ENCODE peak calls at places on chromosomes 3 and 15, in eight cellular contexts. R is testis, Z is IMR-90, I is heart left ventricle, T is stomach, H is lower leg skin, E is H1, F is HCT116. K is an unnamed sample.

GRCh38 chr15:70580958-70581357 is 182.4 kb downstream of the UACA start:
- DNase-seq in E (no peak), T (no peak), I (no peak), H (no peak), Z (no peak), F (no peak), R (no peak), K (no peak)

GRCh38 chr3:63387568-63387967 is 109.5 kb downstream of the SYNPR start:
- DNase-seq in R (no peak), H (no peak), I (no peak), Z (no peak), E (no peak), F (no peak), T (no peak), K (no peak)

GRCh38 chr15:39300451-39301153 is 280.3 kb upstream of the THBS1 start:
- DNase-seq in T (no peak), R (no peak), E (no peak), F (no peak), Z (peak; percentile 66), H (no peak), I (no peak), K (no peak)

GRCh38 chr3:34260266-34260990 is 462.0 kb downstream of the PDCD6IP start:
- DNase-seq in Z (peak; percentile 50), E (no peak), I (peak; percentile 30), H (no peak), T (peak; percentile 61), F (peak; percentile 16), R (peak; percentile 84), K (peak; percentile 36)

GRCh38 chr15:81863157-81863556 is 182.7 kb downstream of the MEX3B start:
- DNase-seq in E (no peak), Z (peak; percentile 93), T (no peak), I (no peak), R (no peak), H (no peak), F (no peak), K (no peak)

GRCh38 chr3:57163751-57164150 is 1.4 kb downstream of the IL17RD start:
- DNase-seq in H (no peak), E (no peak), T (no peak), Z (no peak), F (no peak), R (no peak), I (no peak), K (no peak)

GRCh38 chr3:147589016-147589415 is 179.9 kb downstream of the ZIC1 start:
- DNase-seq in Z (no peak), I (no peak), R (no peak), E (no peak), F (no peak), H (no peak), T (no peak), K (no peak)

GRCh38 chr3:138180375-138181029 is 5.8 kb upstream of the DBR1 start:
- DNase-seq in E (no peak), I (no peak), Z (peak; percentile 47), R (peak; percentile 40), F (peak; percentile 41), T (no peak), H (no peak), K (peak; percentile 16)

GRCh38 chr3:4766263-4766662 is 213.0 kb upstream of the BHLHE40 start:
- DNase-seq in E (no peak), H (no peak), T (no peak), Z (no peak), R (no peak), F (no peak), I (no peak), K (no peak)

GRCh38 chr15:99437315-99438221 is 128.2 kb upstream of the MEF2A start:
- DNase-seq in T (peak; percentile 18), H (peak; percentile 84), Z (no peak), R (peak; percentile 13), F (no peak), E (no peak), I (no peak), K (peak; percentile 12)

GRCh38 chr15:49669288-49669687 is 48.4 kb downstream of the DTWD1 start:
- DNase-seq in Z (no peak), E (no peak), I (no peak), R (no peak), F (no peak), T (no peak), H (no peak), K (no peak)

GRCh38 chr3:186160691-186161243 is 51.9 kb upstream of the ETV5 start:
- DNase-seq in F (no peak), I (no peak), Z (no peak), H (no peak), E (no peak), T (no peak), R (no peak), K (peak; percentile 40)

GRCh38 chr3:124492824-124493223 is 237.4 kb upstream of the UMPS start:
- DNase-seq in E (peak; percentile 49), T (peak; percentile 76), F (peak; percentile 54), I (peak; percentile 43), R (peak; percentile 49), Z (peak; percentile 55), H (no peak), K (peak; percentile 55)

GRCh38 chr3:111326144-111326995 is 215.6 kb upstream of the CD96 start:
- DNase-seq in R (no peak), Z (peak; percentile 61), T (no peak), I (no peak), E (no peak), F (no peak), H (no peak), K (no peak)

GRCh38 chr3:127542441-127542952 is 48.0 kb downstream of the TPRA1 start:
- DNase-seq in Z (no peak), F (no peak), T (peak; percentile 96), E (no peak), I (no peak), H (no peak), R (no peak), K (no peak)

GRCh38 chr15:71138473-71138872 is 23.2 kb downstream of the THSD4 start:
- DNase-seq in I (no peak), R (no peak), H (peak; percentile 31), E (no peak), Z (no peak), T (no peak), F (no peak), K (no peak)

GRCh38 chr3:2098398-2099027 is at the start of gene CNTN4:
- DNase-seq in Z (no peak), F (no peak), R (peak; percentile 64), H (peak; percentile 86), I (peak; percentile 32), E (peak; percentile 65), T (peak; percentile 34), K (peak; percentile 16)

DNA sequence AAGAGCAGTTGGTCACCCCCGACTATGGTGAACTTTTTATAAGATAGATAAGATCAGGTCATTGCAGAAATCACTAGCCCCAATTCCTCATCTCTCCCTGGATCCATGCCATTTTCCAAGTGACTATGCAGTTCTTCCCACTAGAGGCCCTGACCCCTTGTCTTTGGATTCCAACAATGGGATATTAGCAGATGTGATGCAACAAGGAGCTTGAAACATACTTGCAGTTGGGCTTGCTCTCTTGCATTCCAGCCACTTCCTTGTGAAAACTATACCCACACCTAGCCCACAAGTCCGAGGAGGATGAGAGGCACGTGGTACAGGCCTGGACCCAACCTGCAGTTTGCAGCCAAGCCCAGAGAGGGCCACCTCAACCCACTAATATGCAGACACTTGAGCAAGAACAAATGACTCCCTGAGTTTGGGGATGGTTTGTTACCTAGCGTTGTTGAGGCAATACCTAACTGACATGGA is 60.6 kb downstream of the SUCLG2 start:
- DNase-seq in R (no peak), H (no peak), F (no peak), E (peak; percentile 13), Z (peak; percentile 11), T (no peak), I (no peak), K (peak; percentile 24)
- TF ChIP-seq CTCF in R (no peak), H (no peak), F (peak; percentile 39), E (peak; percentile 50), Z (peak; percentile 10), T (no peak), I (no peak), K (no peak)

DNA sequence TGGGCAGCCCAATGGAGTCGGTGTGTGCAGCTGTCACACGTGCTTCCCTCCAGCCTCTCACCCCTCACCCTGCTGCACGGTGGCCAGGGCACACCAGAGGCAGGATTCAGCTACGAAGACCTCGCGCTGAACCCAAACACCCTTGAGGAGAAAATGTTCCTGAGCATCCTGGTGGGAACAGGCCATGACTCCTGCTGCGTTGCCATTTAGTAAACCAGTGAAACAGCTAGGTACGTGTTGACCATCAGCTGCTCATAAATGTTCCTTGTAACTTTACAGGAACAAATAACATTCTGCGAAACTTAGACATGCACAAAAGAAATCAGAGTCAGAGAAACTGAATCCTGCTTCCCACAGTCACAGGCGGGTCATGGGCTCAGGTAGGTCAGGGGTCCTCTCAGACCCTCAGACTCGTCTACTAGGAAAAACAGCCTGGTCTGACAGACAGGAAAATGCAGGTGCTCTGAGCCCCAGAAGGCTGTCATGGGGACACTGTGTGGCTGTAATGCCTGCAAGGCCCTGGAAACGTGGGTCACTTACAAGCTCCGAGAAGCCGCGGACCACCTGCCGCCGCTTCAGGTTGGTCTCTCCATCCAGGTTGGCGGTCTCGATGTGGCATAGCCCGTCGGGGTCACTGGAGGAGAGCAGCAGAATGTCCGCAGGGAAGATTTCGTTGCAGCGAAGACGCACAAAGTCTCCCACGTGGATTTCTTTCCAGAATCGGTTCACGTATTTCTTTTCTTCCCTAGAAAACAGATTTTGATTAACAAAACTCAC is 82.5 kb downstream of the ATP10A start:
- DNase-seq in T (no peak), Z (no peak), H (peak; percentile 46), I (no peak), R (no peak), F (no peak), E (no peak), K (no peak)
- TF ChIP-seq POLR2A in T (no peak), Z (no peak), H (no peak), I (no peak), R (no peak), F (no peak), E (no peak), K (no peak)

DNA sequence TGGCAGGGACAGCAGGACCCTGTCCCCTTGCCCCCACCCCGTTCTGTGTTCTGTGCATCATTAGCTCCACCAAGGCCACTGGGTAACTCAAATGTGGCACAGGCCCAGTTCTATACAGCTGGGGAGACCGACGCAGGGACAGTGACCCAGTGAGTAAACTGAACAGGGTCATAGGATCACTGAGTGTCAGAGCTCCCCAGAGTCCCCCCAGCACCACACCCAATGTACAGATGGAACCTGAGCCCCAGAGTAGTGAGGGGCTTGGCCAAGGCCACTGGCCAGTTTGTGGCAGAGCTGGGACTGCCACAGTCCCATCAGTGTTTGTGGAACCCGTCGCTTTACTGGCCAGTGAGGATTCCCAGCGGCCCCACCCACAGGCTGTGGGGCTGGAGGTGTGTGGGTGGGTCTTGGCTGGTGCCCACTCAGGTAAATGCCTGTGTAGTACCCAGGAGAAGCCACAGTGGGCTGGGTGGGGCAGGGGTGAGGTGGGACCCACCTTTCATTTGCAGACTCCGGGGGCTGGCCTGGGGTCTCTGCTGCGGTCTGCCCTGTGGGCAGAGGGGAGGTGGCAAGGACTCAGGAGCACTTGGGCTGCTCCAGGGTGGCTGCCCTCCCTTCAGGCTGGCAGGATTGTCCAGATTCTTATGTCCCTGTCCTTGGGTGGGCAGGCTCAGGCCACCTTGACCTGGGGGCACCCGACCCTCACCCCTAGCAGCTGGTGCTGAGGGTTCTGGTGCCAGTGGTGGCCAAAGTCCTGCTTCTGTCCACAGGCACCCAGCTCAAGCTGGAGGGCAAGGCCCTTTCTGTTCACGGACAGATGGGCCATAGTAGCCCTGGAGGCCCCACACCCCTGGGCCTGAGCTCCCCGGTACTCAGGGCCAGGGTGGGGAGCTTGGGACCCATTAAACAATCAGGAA is 11.6 kb upstream of the CLK3 start:
- DNase-seq in R (no peak), H (no peak), I (no peak), Z (no peak), T (no peak), F (no peak), E (no peak), K (no peak)
- TF ChIP-seq CTCF in R (no peak), H (no peak), I (no peak), Z (no peak), T (no peak), F (no peak), E (no peak), K (no peak)

GRCh38 chr15:75843618-75844610 is 667 bp downstream of the UBE2Q2 start:
- DNase-seq in Z (peak; percentile 37), R (peak; percentile 57), E (no peak), I (peak; percentile 73), T (peak; percentile 52), F (no peak), H (peak; percentile 90), K (peak; percentile 70)
- TF ChIP-seq POLR2A in Z (peak; percentile 11), R (no peak), E (no peak), I (no peak), T (peak; percentile 27), F (peak; percentile 56), H (no peak), K (peak; percentile 12)